ENCODE peak calls at places on chromosomes 7 and 10, in nine cellular contexts. R is GM23248, Z is SK-N-SH, S is HCT116, G is OCI-LY7, J is PC-9, H is hepatocyte, K is GM23338, Q is MM.1S. I is an unnamed sample.

GRCh38 chr7:134083766-134084487 is 43.2 kb upstream of the LRGUK start:
- DNase-seq in J (peak; percentile 61), R (peak; percentile 61), G (no peak), H (peak; percentile 36), S (no peak), Q (no peak), K (no peak), Z (no peak), I (no peak)

GRCh38 chr7:2003451-2003930 is 229.3 kb downstream of the MAD1L1 start:
- DNase-seq in K (no peak), R (no peak), Q (no peak), Z (no peak), S (no peak), J (no peak), H (no peak), G (no peak), I (no peak)

GRCh38 chr7:140084972-140085371 is 22.2 kb upstream of the PARP12 start:
- DNase-seq in H (no peak), G (no peak), Q (no peak), S (no peak), J (no peak), Z (no peak), R (no peak), K (no peak), I (no peak)

GRCh38 chr7:145411066-145411465 is 575.2 kb upstream of the TPK1 start:
- DNase-seq in H (no peak), Z (no peak), S (no peak), G (no peak), K (no peak), J (no peak), R (no peak), Q (no peak), I (no peak)

GRCh38 chr10:46555713-46556514 is 544 bp downstream of the GPRIN2 start:
- DNase-seq in H (peak; percentile 73), J (peak; percentile 31), G (no peak), R (no peak), S (no peak), Z (no peak), Q (peak; percentile 1), K (peak; percentile 94), I (no peak)

GRCh38 chr10:132631348-132631735 is 93.8 kb downstream of the INPP5A start:
- DNase-seq in J (no peak), H (no peak), Z (no peak), G (no peak), S (no peak), Q (no peak), R (peak; percentile 49), K (no peak), I (no peak)

GRCh38 chr10:58898854-58899573 is 277.4 kb upstream of the PHYHIPL start:
- DNase-seq in K (peak; percentile 45), Q (no peak), Z (no peak), H (no peak), J (peak; percentile 34), G (no peak), R (no peak), S (no peak), I (no peak)

GRCh38 chr7:101816499-101817030 is 861 bp upstream of the CUX1 start:
- DNase-seq in H (peak; percentile 80), R (peak; percentile 73), G (peak; percentile 60), J (no peak), Z (peak; percentile 89), S (no peak), Q (peak; percentile 48), K (no peak), I (peak; percentile 75)

GRCh38 chr10:110409926-110410325 is 87.8 kb upstream of the DUSP5 start:
- DNase-seq in R (peak; percentile 13), G (peak; percentile 71), Z (no peak), K (no peak), S (no peak), Q (peak; percentile 31), J (no peak), H (no peak), I (peak; percentile 90)

GRCh38 chr10:18658301-18658991 is 785 bp upstream of the ARL5B start:
- DNase-seq in G (peak; percentile 27), Z (no peak), Q (peak; percentile 39), K (no peak), R (peak; percentile 79), S (no peak), H (peak; percentile 40), J (no peak), I (peak; percentile 57)

GRCh38 chr10:35420044-35420443 is 83.7 kb downstream of the CCNY start:
- DNase-seq in G (no peak), J (no peak), K (no peak), Z (no peak), R (peak; percentile 81), S (no peak), Q (no peak), H (no peak), I (no peak)

GRCh38 chr7:44638611-44639557 is 32.5 kb downstream of the OGDH start:
- DNase-seq in K (peak; percentile 53), G (peak; percentile 79), Q (peak; percentile 91), Z (peak; percentile 67), J (peak; percentile 90), S (peak; percentile 74), R (peak; percentile 81), H (peak; percentile 83), I (peak; percentile 82)

GRCh38 chr10:5606864-5607263 is 59.5 kb downstream of the ASB13 start:
- DNase-seq in R (no peak), S (no peak), Z (no peak), Q (no peak), H (no peak), K (no peak), G (peak; percentile 43), J (no peak), I (no peak)

GRCh38 chr7:63925262-63925625 is 73.4 kb upstream of the ZNF722 start:
- DNase-seq in Z (peak; percentile 51), S (no peak), Q (no peak), G (no peak), J (no peak), R (peak; percentile 1), K (no peak), H (no peak), I (no peak)

GRCh38 chr7:34471844-34472243 is 186.2 kb upstream of the NPSR1 start:
- DNase-seq in J (no peak), K (no peak), Q (no peak), Z (no peak), R (no peak), G (no peak), H (no peak), S (no peak), I (no peak)

GRCh38 chr10:88399240-88399639 is 183.9 kb downstream of the RNLS start:
- DNase-seq in R (no peak), G (no peak), Q (no peak), H (no peak), J (no peak), S (no peak), K (no peak), Z (no peak), I (no peak)

GRCh38 chr10:88404133-88404532 is 179.0 kb downstream of the RNLS start:
- DNase-seq in J (no peak), G (no peak), H (no peak), Z (no peak), R (no peak), K (no peak), S (no peak), Q (no peak), I (no peak)

DNA sequence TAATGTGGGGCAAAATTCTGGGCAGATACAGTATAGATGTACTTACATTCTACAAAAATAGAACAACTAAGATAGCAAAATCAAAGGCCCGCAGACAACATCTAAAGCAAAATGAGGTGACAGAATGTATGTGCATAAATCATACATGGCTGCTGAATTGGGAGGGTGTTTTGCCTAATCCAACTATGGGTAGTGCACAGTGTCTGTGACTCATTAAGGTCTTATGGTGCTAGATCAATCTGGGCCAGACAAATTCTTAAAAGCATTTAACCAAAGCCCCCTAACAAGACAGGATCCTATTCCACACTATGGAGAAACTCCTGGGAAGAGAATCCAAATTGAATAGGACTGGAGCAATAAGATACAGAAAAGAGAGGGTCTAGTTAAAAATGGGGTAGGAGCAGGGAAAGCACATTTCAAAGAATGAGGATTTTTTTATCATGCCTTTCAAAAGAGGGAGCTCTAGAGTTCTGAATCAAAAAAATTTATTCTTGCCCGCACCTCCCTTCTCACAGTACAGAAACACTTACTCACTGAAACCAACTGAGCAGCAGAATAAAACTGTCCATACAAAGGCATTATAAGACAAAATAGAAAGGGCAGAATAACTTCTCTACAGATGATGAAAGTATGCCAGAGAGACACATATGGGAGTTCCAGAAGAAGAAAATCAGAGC is 181.3 kb downstream of the RNLS start:
- DNase-seq in Z (no peak), K (peak; percentile 19), S (no peak), Q (peak; percentile 52), H (no peak), J (no peak), R (peak; percentile 57), G (no peak), I (no peak)
- H3K9me2 ChIP-seq in Z (no peaks in the 10 kb centered on the region), K (no peaks in the 10 kb centered on the region), S (no peaks in the 10 kb centered on the region), Q (no peaks in the 10 kb centered on the region), H (no peaks in the 10 kb centered on the region), J (no peaks in the 10 kb centered on the region), R (no peaks in the 10 kb centered on the region), G (no peaks in the 10 kb centered on the region), I (no peaks in the 10 kb centered on the region)

GRCh38 chr7:24249266-24249665 is 34.7 kb upstream of the NPY start:
- DNase-seq in G (no peak), H (no peak), J (no peak), R (no peak), Z (no peak), Q (no peak), K (no peak), S (no peak), I (no peak)
- H3K9me2 ChIP-seq in G (no peaks in the 10 kb centered on the region), H (no peaks in the 10 kb centered on the region), J (no peaks in the 10 kb centered on the region), R (no peaks in the 10 kb centered on the region), Z (no peaks in the 10 kb centered on the region), Q (no peaks in the 10 kb centered on the region), K (peaks cover 5% of the 10 kb centered on the region), S (no peaks in the 10 kb centered on the region), I (peaks cover 2% of the 10 kb centered on the region)

GRCh38 chr10:102616071-102616770 is 28.1 kb upstream of the TRIM8 start:
- DNase-seq in R (no peak), S (no peak), Z (no peak), K (no peak), J (no peak), G (no peak), Q (no peak), H (no peak), I (no peak)
- H3K9me2 ChIP-seq in R (no peaks in the 10 kb centered on the region), S (no peaks in the 10 kb centered on the region), Z (no peaks in the 10 kb centered on the region), K (no peaks in the 10 kb centered on the region), J (no peaks in the 10 kb centered on the region), G (no peaks in the 10 kb centered on the region), Q (no peaks in the 10 kb centered on the region), H (no peaks in the 10 kb centered on the region), I (no peaks in the 10 kb centered on the region)

GRCh38 chr7:46559194-46559576 is 638.1 kb upstream of the IGFBP3 start:
- DNase-seq in G (no peak), J (peak; percentile 82), H (no peak), Q (no peak), K (no peak), S (no peak), Z (no peak), R (peak; percentile 92), I (no peak)

GRCh38 chr7:46554688-46555422 is 633.8 kb upstream of the IGFBP3 start:
- DNase-seq in R (peak; percentile 72), H (no peak), G (no peak), Z (no peak), S (no peak), J (no peak), Q (no peak), K (no peak), I (no peak)

GRCh38 chr7:46551603-46552002 is 630.5 kb upstream of the IGFBP3 start:
- DNase-seq in Z (no peak), H (no peak), Q (no peak), G (no peak), S (no peak), K (no peak), J (no peak), R (no peak), I (no peak)

GRCh38 chr7:46558482-46559193 is 637.6 kb upstream of the IGFBP3 start:
- DNase-seq in Q (no peak), J (peak; percentile 87), K (no peak), H (peak; percentile 68), G (no peak), S (no peak), Z (no peak), R (peak; percentile 70), I (no peak)

GRCh38 chr7:46557295-46557711 is 636.2 kb upstream of the IGFBP3 start:
- DNase-seq in H (peak; percentile 71), S (no peak), G (no peak), R (no peak), Z (no peak), J (peak; percentile 55), K (no peak), Q (no peak), I (no peak)
- H3K9me2 ChIP-seq in H (no peaks in the 10 kb centered on the region), S (no peaks in the 10 kb centered on the region), G (no peaks in the 10 kb centered on the region), R (no peaks in the 10 kb centered on the region), Z (no peaks in the 10 kb centered on the region), J (no peaks in the 10 kb centered on the region), K (peaks cover 8% of the 10 kb centered on the region), Q (no peaks in the 10 kb centered on the region), I (no peaks in the 10 kb centered on the region)